ENCODE peak calls at places on chromosomes 3 and 15, in ten cellular contexts. W is head of caudate nucleus; O is D341Med; L is AG09309; A is tibial artery; N is AG09319; Q is fibroblast of the conjunctiva; H is COR-L47; Z is activated effector memory CD4-positive, alpha-beta T cell treated with Interleukin-2 at 50 U/mL for 16 hours; F is amygdala. K is an unnamed sample.

GRCh38 chr3:152113413-152113812 is 155.3 kb upstream of the MBNL1 start:
- DNase-seq in W (no peak), O (no peak), L (no peak), A (no peak), N (no peak), Q (no peak), H (no peak), Z (no peak), F (no peak), K (no peak)

GRCh38 chr15:35013370-35013769 is 25.3 kb upstream of the ZNF770 start:
- DNase-seq in W (no peak), O (no peak), L (no peak), A (no peak), N (no peak), Q (no peak), H (no peak), Z (no peak), F (no peak), K (no peak)

GRCh38 chr3:45182915-45183881 is 37.0 kb upstream of the CDCP1 start:
- DNase-seq in W (peak; percentile 93), O (peak; percentile 46), L (no peak), A (no peak), N (no peak), Q (peak; percentile 65), H (no peak), Z (no peak), F (no peak), K (no peak)

GRCh38 chr3:36989568-36989967 is 3.4 kb downstream of the EPM2AIP1 start:
- DNase-seq in W (no peak), O (no peak), L (no peak), A (no peak), N (no peak), Q (no peak), H (no peak), Z (no peak), F (no peak), K (no peak)

GRCh38 chr3:114378760-114379159 is 84.9 kb downstream of the TIGIT start:
- DNase-seq in W (no peak), O (no peak), L (no peak), A (no peak), N (no peak), Q (no peak), H (no peak), Z (no peak), F (no peak), K (no peak)

GRCh38 chr3:172179680-172180399 is 140.5 kb downstream of the FNDC3B start:
- DNase-seq in W (no peak), O (no peak), L (no peak), A (no peak), N (no peak), Q (no peak), H (no peak), Z (no peak), F (no peak), K (no peak)

GRCh38 chr3:78633626-78634025 is 1134.2 kb downstream of the ROBO1 start:
- DNase-seq in W (no peak), O (no peak), L (no peak), A (no peak), N (no peak), Q (no peak), H (no peak), Z (no peak), F (no peak), K (no peak)

GRCh38 chr15:85125056-85125661 is 143.5 kb downstream of the PDE8A start:
- DNase-seq in W (peak; percentile 21), O (no peak), L (no peak), A (no peak), N (peak; percentile 2), Q (peak; percentile 36), H (no peak), Z (no peak), F (no peak), K (no peak)

GRCh38 chr3:105277656-105278055 is 89.1 kb upstream of the ALCAM start:
- DNase-seq in W (no peak), O (no peak), L (peak; percentile 31), A (no peak), N (no peak), Q (no peak), H (no peak), Z (no peak), F (no peak), K (no peak)

GRCh38 chr3:187456268-187456667 is 88.1 kb downstream of the RTP4 start:
- DNase-seq in W (peak; percentile 64), O (no peak), L (peak; percentile 8), A (peak; percentile 54), N (no peak), Q (peak; percentile 9), H (no peak), Z (no peak), F (no peak), K (peak; percentile 82)

GRCh38 chr3:49339947-49340800 is at the start of gene USP4:
- DNase-seq in W (peak; percentile 96), O (peak; percentile 95), L (peak; percentile 56), A (peak; percentile 89), N (peak; percentile 61), Q (peak; percentile 72), H (peak; percentile 77), Z (peak; percentile 90), F (peak; percentile 48), K (peak; percentile 94)

GRCh38 chr15:90106522-90107117 is 4.4 kb upstream of the IDH2 start:
- DNase-seq in W (peak; percentile 88), O (peak; percentile 30), L (no peak), A (no peak), N (no peak), Q (no peak), H (no peak), Z (no peak), F (no peak), K (peak; percentile 77)

GRCh38 chr15:74174216-74174965 is 881 bp downstream of the ISLR start:
- DNase-seq in W (no peak), O (no peak), L (no peak), A (peak; percentile 57), N (no peak), Q (no peak), H (no peak), Z (no peak), F (no peak), K (peak; percentile 78)

GRCh38 chr15:66422347-66422746 is 35.6 kb downstream of the MAP2K1 start:
- DNase-seq in W (no peak), O (no peak), L (no peak), A (no peak), N (no peak), Q (no peak), H (no peak), Z (no peak), F (no peak), K (no peak)

GRCh38 chr3:81764665-81765064 is 3.2 kb upstream of the GBE1 start:
- DNase-seq in W (no peak), O (no peak), L (no peak), A (no peak), N (no peak), Q (peak; percentile 52), H (no peak), Z (no peak), F (no peak), K (no peak)